ENCODE peak calls at places on chromosome 15, in ten cellular contexts. E is AG08396; J is EL; O is T-cell; F is ELR; I is CD4-positive, alpha-beta memory T cell; A is psoas muscle; Y is KG1; Q is astrocyte of the spinal cord; T is NB4. C is an unnamed sample.

GRCh38 chr15:101499863-101500713 is 10.6 kb upstream of the PCSK6 start:
- DNase-seq in E (no peak), T (peak), Y (no peak), A (peak), O (no peak), F (no peak), Q (no peak), J (no peak), I (no peak), C (no peak)

GRCh38 chr15:45796433-45796832 is 161.6 kb downstream of the SQOR start:
- DNase-seq in Q (no peak), O (no peak), F (no peak), I (no peak), T (no peak), Y (no peak), E (no peak), A (no peak), J (no peak), C (no peak)

GRCh38 chr15:62474771-62475124 is 309.7 kb upstream of the C2CD4B start:
- DNase-seq in Q (no peak), Y (no peak), A (no peak), J (peak), I (no peak), E (peak), T (no peak), O (no peak), F (no peak), C (no peak)

GRCh38 chr15:85316244-85316934 is 64.0 kb upstream of the AKAP13 start:
- DNase-seq in J (peak), F (peak), Y (no peak), I (peak), O (peak), T (peak), A (no peak), E (no peak), Q (peak), C (no peak)

GRCh38 chr15:68658151-68658550 is 79.4 kb downstream of the CORO2B start:
- DNase-seq in F (no peak), Q (no peak), E (no peak), T (peak), O (no peak), A (no peak), J (no peak), Y (no peak), I (no peak), C (no peak)

GRCh38 chr15:63353261-63353660 is 28.4 kb downstream of the CA12 start:
- DNase-seq in A (no peak), E (no peak), Y (no peak), F (no peak), O (no peak), I (no peak), T (no peak), J (no peak), Q (no peak), C (no peak)

GRCh38 chr15:38130739-38131498 is 121.7 kb upstream of the SPRED1 start:
- DNase-seq in F (peak), A (peak), J (peak), I (no peak), Q (peak), Y (no peak), T (peak), O (no peak), E (peak), C (peak)

GRCh38 chr15:98834976-98835375 is 172.6 kb downstream of the PGPEP1L start:
- DNase-seq in Y (no peak), F (no peak), A (no peak), E (no peak), I (no peak), T (no peak), O (no peak), J (no peak), Q (no peak), C (no peak)

GRCh38 chr15:41970456-41970855 is 1.9 kb downstream of the EHD4 start:
- DNase-seq in A (no peak), T (no peak), Q (no peak), F (no peak), O (no peak), J (no peak), I (no peak), Y (no peak), E (no peak), C (no peak)

GRCh38 chr15:56244237-56244810 is 645 bp upstream of the RFX7 start:
- DNase-seq in Q (peak), E (peak), A (peak), I (peak), F (peak), O (peak), Y (peak), J (peak), T (peak), C (peak)

C was measured in osteoblast.